ENCODE peak calls at places on chromosome 14, in nine cellular contexts. One of them, this sample, is unnamed.

GRCh38 chr14:90072350-90072749 is 10.6 kb downstream of the KCNK13 start:
- DNase-seq in MV-4-11: no peak
- DNase-seq in NCI-H510A treated with DMSO at 0.1 percent for 48 hours: no peak
- DNase-seq in ACHN: no peak
- DNase-seq in A549: no peak
- DNase-seq in C1 segment of cervical spinal cord: no peak
- DNase-seq in heart left ventricle: no peak
- DNase-seq in LoVo: no peak
- DNase-seq in SIG-M5: no peak
- DNase-seq in this sample: no peak

GRCh38 chr14:90050271-90050670 is 11.5 kb upstream of the KCNK13 start:
- DNase-seq in LoVo: no peak
- DNase-seq in A549: no peak
- DNase-seq in SIG-M5: no peak
- DNase-seq in heart left ventricle: no peak
- DNase-seq in NCI-H510A treated with DMSO at 0.1 percent for 48 hours: no peak
- DNase-seq in ACHN: no peak
- DNase-seq in MV-4-11: no peak
- DNase-seq in C1 segment of cervical spinal cord: no peak
- DNase-seq in this sample: no peak

GRCh38 chr14:74622257-74622656 is 10.2 kb upstream of the LTBP2 start:
- DNase-seq in C1 segment of cervical spinal cord: no peak
- DNase-seq in NCI-H510A treated with DMSO at 0.1 percent for 48 hours: no peak
- DNase-seq in heart left ventricle: no peak
- DNase-seq in LoVo: no peak
- DNase-seq in ACHN: no peak
- DNase-seq in MV-4-11: no peak
- DNase-seq in A549: no peak
- DNase-seq in SIG-M5: no peak
- DNase-seq in this sample: no peak

GRCh38 chr14:95409472-95410307 is 90.0 kb upstream of the CLMN start:
- DNase-seq in ACHN: no peak
- DNase-seq in NCI-H510A treated with DMSO at 0.1 percent for 48 hours: no peak
- DNase-seq in SIG-M5: no peak
- DNase-seq in heart left ventricle: peak; percentile 38
- DNase-seq in LoVo: no peak
- DNase-seq in A549: no peak
- DNase-seq in C1 segment of cervical spinal cord: no peak
- DNase-seq in MV-4-11: no peak
- DNase-seq in this sample: no peak

GRCh38 chr14:34374998-34375740 is 86.9 kb downstream of the SPTSSA start:
- DNase-seq in ACHN: no peak
- DNase-seq in NCI-H510A treated with DMSO at 0.1 percent for 48 hours: peak; percentile 23
- DNase-seq in heart left ventricle: no peak
- DNase-seq in MV-4-11: no peak
- DNase-seq in LoVo: no peak
- DNase-seq in SIG-M5: no peak
- DNase-seq in A549: no peak
- DNase-seq in C1 segment of cervical spinal cord: no peak
- DNase-seq in this sample: peak; percentile 14

GRCh38 chr14:65252471-65253255 is 150.3 kb upstream of the MAX start:
- DNase-seq in heart left ventricle: no peak
- DNase-seq in LoVo: no peak
- DNase-seq in SIG-M5: no peak
- DNase-seq in ACHN: no peak
- DNase-seq in MV-4-11: no peak
- DNase-seq in A549: no peak
- DNase-seq in C1 segment of cervical spinal cord: no peak
- DNase-seq in NCI-H510A treated with DMSO at 0.1 percent for 48 hours: no peak
- DNase-seq in this sample: no peak

GRCh38 chr14:50012644-50013043 is 103.7 kb downstream of the VCPKMT start:
- DNase-seq in A549: no peak
- DNase-seq in heart left ventricle: no peak
- DNase-seq in MV-4-11: no peak
- DNase-seq in ACHN: no peak
- DNase-seq in NCI-H510A treated with DMSO at 0.1 percent for 48 hours: no peak
- DNase-seq in SIG-M5: no peak
- DNase-seq in LoVo: no peak
- DNase-seq in C1 segment of cervical spinal cord: no peak
- DNase-seq in this sample: no peak

GRCh38 chr14:76876076-76876475 is 49.9 kb downstream of the LRRC74A start:
- DNase-seq in NCI-H510A treated with DMSO at 0.1 percent for 48 hours: peak; percentile 80
- DNase-seq in A549: peak; percentile 86
- DNase-seq in MV-4-11: peak; percentile 38
- DNase-seq in SIG-M5: no peak
- DNase-seq in ACHN: peak; percentile 66
- DNase-seq in LoVo: peak; percentile 68
- DNase-seq in C1 segment of cervical spinal cord: no peak
- DNase-seq in heart left ventricle: peak; percentile 54
- DNase-seq in this sample: peak; percentile 83

GRCh38 chr14:50544911-50545310 is 12.5 kb upstream of the MAP4K5 start:
- DNase-seq in LoVo: no peak
- DNase-seq in A549: no peak
- DNase-seq in MV-4-11: no peak
- DNase-seq in heart left ventricle: no peak
- DNase-seq in SIG-M5: no peak
- DNase-seq in C1 segment of cervical spinal cord: no peak
- DNase-seq in NCI-H510A treated with DMSO at 0.1 percent for 48 hours: no peak
- DNase-seq in ACHN: no peak
- DNase-seq in this sample: no peak

GRCh38 chr14:50039734-50040400 is 76.5 kb downstream of the VCPKMT start:
- DNase-seq in C1 segment of cervical spinal cord: no peak
- DNase-seq in MV-4-11: peak; percentile 95
- DNase-seq in NCI-H510A treated with DMSO at 0.1 percent for 48 hours: no peak
- DNase-seq in ACHN: peak; percentile 38
- DNase-seq in A549: peak; percentile 48
- DNase-seq in heart left ventricle: no peak
- DNase-seq in SIG-M5: no peak
- DNase-seq in LoVo: peak; percentile 38
- DNase-seq in this sample: peak; percentile 71

GRCh38 chr14:75605916-75606315 is 27.5 kb downstream of the FLVCR2 start:
- DNase-seq in SIG-M5: no peak
- DNase-seq in ACHN: no peak
- DNase-seq in MV-4-11: no peak
- DNase-seq in A549: no peak
- DNase-seq in LoVo: no peak
- DNase-seq in C1 segment of cervical spinal cord: no peak
- DNase-seq in NCI-H510A treated with DMSO at 0.1 percent for 48 hours: no peak
- DNase-seq in heart left ventricle: no peak
- DNase-seq in this sample: no peak

GRCh38 chr14:99860219-99860618 is 67.0 kb downstream of the EML1 start:
- DNase-seq in SIG-M5: no peak
- DNase-seq in A549: no peak
- DNase-seq in C1 segment of cervical spinal cord: no peak
- DNase-seq in ACHN: no peak
- DNase-seq in NCI-H510A treated with DMSO at 0.1 percent for 48 hours: peak; percentile 14
- DNase-seq in heart left ventricle: no peak
- DNase-seq in MV-4-11: no peak
- DNase-seq in LoVo: no peak
- DNase-seq in this sample: no peak

GRCh38 chr14:53062856-53063255 is 90.3 kb downstream of the DDHD1 start:
- DNase-seq in ACHN: no peak
- DNase-seq in NCI-H510A treated with DMSO at 0.1 percent for 48 hours: no peak
- DNase-seq in C1 segment of cervical spinal cord: no peak
- DNase-seq in A549: no peak
- DNase-seq in MV-4-11: no peak
- DNase-seq in SIG-M5: no peak
- DNase-seq in heart left ventricle: no peak
- DNase-seq in LoVo: no peak
- DNase-seq in this sample: no peak

GRCh38 chr14:64879635-64880381 is at the start of gene SPTB:
- DNase-seq in NCI-H510A treated with DMSO at 0.1 percent for 48 hours: peak; percentile 80
- DNase-seq in MV-4-11: no peak
- DNase-seq in heart left ventricle: peak; percentile 77
- DNase-seq in C1 segment of cervical spinal cord: no peak
- DNase-seq in A549: peak; percentile 30
- DNase-seq in SIG-M5: no peak
- DNase-seq in LoVo: peak; percentile 71
- DNase-seq in ACHN: no peak
- DNase-seq in this sample: peak; percentile 63

GRCh38 chr14:60760648-60761364 is 26.2 kb downstream of the MNAT1 start:
- DNase-seq in heart left ventricle: no peak
- DNase-seq in A549: no peak
- DNase-seq in LoVo: no peak
- DNase-seq in NCI-H510A treated with DMSO at 0.1 percent for 48 hours: peak; percentile 74
- DNase-seq in ACHN: no peak
- DNase-seq in MV-4-11: no peak
- DNase-seq in C1 segment of cervical spinal cord: no peak
- DNase-seq in SIG-M5: no peak
- DNase-seq in this sample: peak; percentile 72

GRCh38 chr14:55158412-55158811 is 29.4 kb downstream of the LGALS3 start:
- DNase-seq in heart left ventricle: no peak
- DNase-seq in ACHN: no peak
- DNase-seq in NCI-H510A treated with DMSO at 0.1 percent for 48 hours: no peak
- DNase-seq in LoVo: no peak
- DNase-seq in SIG-M5: no peak
- DNase-seq in MV-4-11: no peak
- DNase-seq in A549: no peak
- DNase-seq in C1 segment of cervical spinal cord: no peak
- DNase-seq in this sample: no peak